ENCODE peak calls at places on chromosomes 12 and 14, in five cellular contexts. P, H, W, E and S are unnamed samples.

GRCh38 chr12:25843976-25844375 is 114.5 kb upstream of the RASSF8 start:
- DNase-seq in E (no peak), P (no peak), W (no peak), H (no peak), S (no peak)

GRCh38 chr14:57712101-57712500 is 153.8 kb downstream of the SLC35F4 start:
- DNase-seq in P (no peak), E (no peak), H (no peak), W (no peak), S (no peak)

GRCh38 chr12:89117448-89118034 is 234.8 kb downstream of the DUSP6 start:
- DNase-seq in H (no peak), W (no peak), P (no peak), E (peak), S (no peak)

GRCh38 chr14:91935621-91936020 is 11.9 kb downstream of the FBLN5 start:
- DNase-seq in W (no peak), P (no peak), E (no peak), H (no peak), S (no peak)

GRCh38 chr12:52082988-52083637 is 3.6 kb downstream of the SMIM41 start:
- DNase-seq in W (peak), E (peak), P (peak), H (peak), S (peak)

GRCh38 chr12:23906329-23906728 is 43.1 kb downstream of the SOX5 start:
- DNase-seq in H (no peak), W (no peak), E (no peak), P (peak), S (no peak)

GRCh38 chr14:92460916-92461579 is 52.5 kb upstream of the RIN3 start:
- DNase-seq in H (no peak), E (peak), W (peak), P (peak), S (no peak)

GRCh38 chr12:102939670-102940222 is 17.7 kb upstream of the ASCL1 start:
- DNase-seq in W (no peak), E (no peak), H (no peak), P (no peak), S (no peak)

GRCh38 chr14:92951912-92952471 is 29.0 kb downstream of the CHGA start:
- DNase-seq in P (peak), E (peak), H (peak), W (peak), S (peak)

GRCh38 chr14:31934767-31935266 is 142.3 kb upstream of the ARHGAP5 start:
- DNase-seq in P (peak), E (peak), H (peak), W (no peak), S (no peak)

GRCh38 chr12:110279976-110280783 is 867 bp upstream of the ATP2A2 start:
- DNase-seq in E (peak), P (peak), W (peak), H (peak), S (peak)

GRCh38 chr12:128879898-128880764 is 26.9 kb downstream of the GLT1D1 start:
- DNase-seq in W (no peak), E (no peak), H (no peak), P (no peak), S (no peak)

GRCh38 chr12:80183939-80184338 is 84.6 kb downstream of the OTOGL start:
- DNase-seq in P (peak), W (no peak), E (no peak), H (no peak), S (no peak)

GRCh38 chr12:90510948-90511347 is 444.0 kb downstream of the CCER1 start:
- DNase-seq in P (peak), H (no peak), W (peak), E (no peak), S (no peak)

GRCh38 chr12:27549231-27549800 is 25.3 kb downstream of the PPFIBP1 start:
- DNase-seq in H (peak), W (peak), P (peak), E (no peak), S (no peak)

GRCh38 chr12:132736913-132737312 is 24.7 kb downstream of the ANKLE2 start:
- DNase-seq in P (no peak), E (no peak), H (no peak), W (no peak), S (no peak)

GRCh38 chr12:46269429-46270241 is 792 bp upstream of the SLC38A1 start:
- DNase-seq in W (no peak), E (peak), P (peak), H (peak), S (no peak)

GRCh38 chr14:49853572-49854375 is 1.2 kb upstream of the NEMF start:
- DNase-seq in H (peak), E (peak), P (peak), W (peak), S (peak)

GRCh38 chr12:62683724-62684501 is 217.3 kb downstream of the MON2 start:
- DNase-seq in W (peak), E (peak), P (peak), H (no peak), S (peak)

GRCh38 chr14:92844220-92844619 is 50.1 kb downstream of the GOLGA5 start:
- DNase-seq in E (no peak), P (no peak), W (no peak), H (no peak), S (no peak)

GRCh38 chr12:5511644-5512584 is 80.0 kb downstream of the NTF3 start:
- DNase-seq in H (peak), W (peak), P (peak), E (no peak), S (no peak)

GRCh38 chr12:121156365-121156764 is 23.7 kb downstream of the P2RX7 start:
- DNase-seq in W (no peak), H (no peak), P (no peak), E (no peak), S (no peak)

GRCh38 chr14:45253754-45254300 is 825 bp upstream of the MIS18BP1 start:
- DNase-seq in H (peak), E (no peak), W (no peak), P (peak), S (peak)

GRCh38 chr14:71932229-71932951 is at the start of gene RGS6:
- DNase-seq in E (peak), H (no peak), W (peak), P (peak), S (no peak)

GRCh38 chr12:42686514-42687172 is 97.1 kb upstream of the PRICKLE1 start:
- DNase-seq in W (no peak), E (no peak), P (no peak), H (no peak), S (no peak)

GRCh38 chr14:33039321-33039720 is 100.6 kb downstream of the NPAS3 start:
- DNase-seq in E (no peak), P (no peak), H (no peak), W (no peak), S (no peak)

GRCh38 chr14:32413967-32414640 is 85.0 kb downstream of the AKAP6 start:
- DNase-seq in W (no peak), P (no peak), H (no peak), E (no peak), S (no peak)

GRCh38 chr12:47747115-47747514 is 11.6 kb downstream of the RAPGEF3 start:
- DNase-seq in E (no peak), P (no peak), W (no peak), H (no peak), S (no peak)

GRCh38 chr12:42590324-42590934 is 883 bp upstream of the PRICKLE1 start:
- DNase-seq in W (peak), P (no peak), H (peak), E (peak), S (no peak)

GRCh38 chr12:103664626-103665025 is 77.6 kb downstream of the STAB2 start:
- DNase-seq in H (no peak), E (no peak), P (no peak), W (no peak), S (no peak)

GRCh38 chr14:66444271-66444987 is 41.7 kb upstream of the CCDC196 start:
- DNase-seq in W (no peak), P (peak), H (no peak), E (peak), S (no peak)

GRCh38 chr12:56377310-56377988 is 14.8 kb upstream of the APOF start:
- DNase-seq in W (peak), H (no peak), E (no peak), P (no peak), S (no peak)

GRCh38 chr12:122740351-122740750 is 9.7 kb upstream of the HCAR1 start:
- DNase-seq in W (no peak), P (no peak), E (no peak), H (no peak), S (no peak)

GRCh38 chr14:99318091-99318958 is 46.3 kb upstream of the BCL11B start:
- DNase-seq in E (no peak), H (no peak), W (no peak), P (no peak), S (peak)

GRCh38 chr14:72515779-72516770 is 377.8 kb downstream of the DPF3 start:
- DNase-seq in H (no peak), W (no peak), E (peak), P (peak), S (no peak)

GRCh38 chr14:89013098-89013504 is 188.7 kb downstream of the TTC8 start:
- DNase-seq in W (peak), H (peak), E (peak), P (peak), S (no peak)

GRCh38 chr12:78684419-78684818 is 180.2 kb upstream of the SYT1 start:
- DNase-seq in W (no peak), H (no peak), E (no peak), P (no peak), S (no peak)

GRCh38 chr12:90091809-90092208 is 383.2 kb upstream of the ATP2B1 start:
- DNase-seq in E (no peak), W (no peak), P (no peak), H (no peak), S (no peak)

GRCh38 chr12:51592034-51592705 is 1.1 kb downstream of the SCN8A start:
- DNase-seq in E (no peak), W (peak), H (no peak), P (no peak), S (no peak)